ENCODE peak calls at places on chromosomes 1 and 21, in six cellular contexts. A is stimulated activated CD4-positive, alpha-beta T cell treated with anti-CD3 and anti-CD28 coated beads, Interleukin-2, amount 100 ng/mL, for 48 hours; Q is testis; M is effector CD4-positive, alpha-beta T cell; W is hepatic stellate cell; D is activated CD4-positive, CD25-positive, alpha-beta regulatory T cell treated with anti-CD3 and anti-CD28 coated beads, Interleukin-2, amount 50 U/mL, for 72 hours. Y is an unnamed sample.

GRCh38 chr1:113197662-113198330 is 124.8 kb downstream of the LRIG2 start:
- DNase-seq in A (no peak), M (no peak), D (no peak), W (no peak), Q (no peak), Y (no peak)

GRCh38 chr1:18977428-18977827 is 21.0 kb upstream of the IFFO2 start:
- DNase-seq in W (no peak), A (no peak), M (no peak), D (no peak), Q (no peak), Y (no peak)

GRCh38 chr1:109466100-109466439 is 276 bp upstream of the SYPL2 start:
- DNase-seq in M (no peak), Q (no peak), W (no peak), D (no peak), A (no peak), Y (no peak)

GRCh38 chr21:46639489-46640386 is 4.3 kb downstream of the PRMT2 start:
- DNase-seq in A (no peak), Q (no peak), M (no peak), W (peak; percentile 31), D (no peak), Y (peak; percentile 13)

GRCh38 chr21:45994738-45995685 is 13.4 kb downstream of the COL6A1 start:
- DNase-seq in M (no peak), Q (peak; percentile 12), W (no peak), A (no peak), D (no peak), Y (no peak)

GRCh38 chr1:71083271-71083670 is 2.4 kb upstream of the ZRANB2 start:
- DNase-seq in A (no peak), W (no peak), M (no peak), Q (no peak), D (no peak), Y (no peak)

GRCh38 chr1:145962157-145963102 is 1.9 kb downstream of the ANKRD34A start:
- DNase-seq in W (peak; percentile 74), M (peak; percentile 19), D (no peak), Q (peak; percentile 62), A (no peak), Y (no peak)

GRCh38 chr1:3504151-3504822 is 49.8 kb downstream of the ARHGEF16 start:
- DNase-seq in D (no peak), Q (no peak), A (no peak), W (peak; percentile 82), M (no peak), Y (peak; percentile 94)